ENCODE peak calls at places on chromosomes 1 and 21, in ten cellular contexts. W is neural progenitor cell; E is cardiac muscle cell; M is prostate gland; P is AG04449; S is AG04450; T is A549; F is CD8-positive, alpha-beta T cell; G is mucosa of descending colon; D is kidney epithelial cell. Z is an unnamed sample.

GRCh38 chr1:163307479-163308171 is 14.1 kb upstream of the NUF2 start:
- DNase-seq in P (peak), G (no peak), S (peak), F (no peak), T (no peak), M (no peak), D (peak), W (no peak), E (no peak), Z (no peak)

GRCh38 chr1:240033406-240033805 is 58.3 kb upstream of the FMN2 start:
- DNase-seq in M (no peak), T (no peak), S (no peak), D (no peak), G (no peak), F (no peak), P (no peak), E (no peak), W (no peak), Z (no peak)

GRCh38 chr1:114353233-114353632 is 157.8 kb downstream of the TRIM33 start:
- DNase-seq in F (no peak), G (peak), T (no peak), S (peak), P (peak), E (peak), M (peak), D (peak), W (no peak), Z (peak)

GRCh38 chr1:87968259-87968955 is 639.7 kb downstream of the LMO4 start:
- DNase-seq in F (no peak), E (peak), D (peak), W (peak), M (no peak), T (no peak), P (no peak), S (no peak), G (peak), Z (no peak)

GRCh38 chr1:198538579-198539364 is 1.7 kb downstream of the ATP6V1G3 start:
- DNase-seq in G (no peak), S (no peak), M (no peak), F (no peak), T (no peak), W (no peak), P (no peak), E (no peak), D (no peak), Z (no peak)

GRCh38 chr21:36882776-36883175 is 83.7 kb downstream of the HLCS start:
- DNase-seq in G (no peak), S (no peak), W (no peak), D (no peak), M (no peak), T (no peak), P (no peak), F (no peak), E (no peak), Z (no peak)

GRCh38 chr1:151315565-151316235 is 11.5 kb downstream of the PI4KB start:
- DNase-seq in M (no peak), E (no peak), W (no peak), F (no peak), S (no peak), D (no peak), T (no peak), P (no peak), G (no peak), Z (no peak)

GRCh38 chr21:29005696-29006095 is 13.0 kb upstream of the LTN1 start:
- DNase-seq in P (no peak), E (no peak), F (no peak), W (no peak), M (no peak), S (no peak), T (no peak), D (no peak), G (no peak), Z (no peak)

GRCh38 chr1:152870831-152871730 is 7.0 kb upstream of the SMCP start:
- DNase-seq in M (no peak), G (no peak), S (no peak), E (peak), P (no peak), W (peak), D (no peak), T (peak), F (no peak), Z (no peak)

GRCh38 chr1:116483481-116484309 is 87.1 kb downstream of the CD58 start:
- DNase-seq in M (peak), E (peak), W (no peak), F (no peak), P (no peak), G (peak), D (no peak), S (no peak), T (no peak), Z (no peak)

GRCh38 chr1:2074944-2075740 is 24.9 kb downstream of the PRKCZ start:
- DNase-seq in M (no peak), G (no peak), T (no peak), S (no peak), D (no peak), E (no peak), P (no peak), F (no peak), W (no peak), Z (no peak)

GRCh38 chr1:207883104-207883651 is 27.7 kb downstream of the CD34 start:
- DNase-seq in G (no peak), S (no peak), W (no peak), P (no peak), E (no peak), T (no peak), M (no peak), D (no peak), F (no peak), Z (no peak)

GRCh38 chr1:207058252-207058651 is 5.2 kb downstream of the PFKFB2 start:
- DNase-seq in M (no peak), E (no peak), D (no peak), G (no peak), P (no peak), F (no peak), S (no peak), W (no peak), T (no peak), Z (no peak)

GRCh38 chr1:183040600-183040999 is 17.4 kb downstream of the LAMC1 start:
- DNase-seq in G (no peak), E (no peak), P (no peak), W (no peak), T (no peak), M (no peak), F (no peak), D (no peak), S (no peak), Z (no peak)

GRCh38 chr1:25731626-25732370 is 68.2 kb upstream of the SELENON start:
- DNase-seq in E (no peak), D (no peak), W (no peak), G (no peak), F (no peak), S (no peak), T (no peak), M (no peak), P (no peak), Z (no peak)

GRCh38 chr21:43921979-43922945 is 57.2 kb downstream of the AGPAT3 start:
- DNase-seq in E (no peak), F (peak), G (no peak), P (no peak), M (no peak), T (no peak), D (peak), S (no peak), W (no peak), Z (no peak)

GRCh38 chr1:7596126-7596755 is 174.9 kb upstream of the VAMP3 start:
- DNase-seq in T (no peak), M (no peak), F (no peak), S (no peak), P (no peak), G (no peak), W (no peak), D (no peak), E (no peak), Z (no peak)

GRCh38 chr1:8598060-8598724 is 219.2 kb downstream of the RERE start:
- DNase-seq in P (no peak), F (no peak), E (peak), W (peak), S (no peak), D (no peak), M (peak), G (no peak), T (no peak), Z (no peak)

GRCh38 chr1:230399321-230400006 is 26.7 kb downstream of the PGBD5 start:
- DNase-seq in E (no peak), D (no peak), P (no peak), S (peak), T (no peak), M (no peak), W (no peak), F (no peak), G (no peak), Z (no peak)

GRCh38 chr1:229757226-229757625 is 131.2 kb downstream of the URB2 start:
- DNase-seq in W (no peak), F (no peak), T (no peak), G (no peak), D (no peak), P (no peak), E (no peak), M (no peak), S (no peak), Z (no peak)

GRCh38 chr21:29025328-29025713 is 853 bp downstream of the USP16 start:
- DNase-seq in F (no peak), S (no peak), D (no peak), E (peak), P (no peak), G (no peak), T (no peak), M (no peak), W (peak), Z (no peak)

GRCh38 chr21:29716753-29717152 is 223.0 kb downstream of the GRIK1 start:
- DNase-seq in S (no peak), D (no peak), W (no peak), T (no peak), F (no peak), M (no peak), G (no peak), P (no peak), E (no peak), Z (no peak)

GRCh38 chr1:92065042-92065441 is 10.2 kb downstream of the SETSIP start:
- DNase-seq in W (no peak), M (no peak), E (no peak), D (no peak), S (no peak), T (no peak), F (no peak), P (no peak), G (no peak), Z (no peak)

GRCh38 chr1:119968068-119968492 is 71.8 kb upstream of the ADAM30 start:
- DNase-seq in F (peak), G (peak), M (no peak), E (peak), D (peak), T (peak), S (no peak), W (peak), P (no peak), Z (peak)

GRCh38 chr1:71521655-71522264 is 440.9 kb upstream of the ZRANB2 start:
- DNase-seq in D (no peak), E (peak), S (peak), W (peak), M (peak), P (peak), F (no peak), G (peak), T (no peak), Z (no peak)

GRCh38 chr1:15326691-15327530 is 79.9 kb downstream of the FHAD1 start:
- DNase-seq in D (no peak), P (peak), T (no peak), M (no peak), W (peak), G (no peak), F (no peak), S (no peak), E (no peak), Z (no peak)

DNA sequence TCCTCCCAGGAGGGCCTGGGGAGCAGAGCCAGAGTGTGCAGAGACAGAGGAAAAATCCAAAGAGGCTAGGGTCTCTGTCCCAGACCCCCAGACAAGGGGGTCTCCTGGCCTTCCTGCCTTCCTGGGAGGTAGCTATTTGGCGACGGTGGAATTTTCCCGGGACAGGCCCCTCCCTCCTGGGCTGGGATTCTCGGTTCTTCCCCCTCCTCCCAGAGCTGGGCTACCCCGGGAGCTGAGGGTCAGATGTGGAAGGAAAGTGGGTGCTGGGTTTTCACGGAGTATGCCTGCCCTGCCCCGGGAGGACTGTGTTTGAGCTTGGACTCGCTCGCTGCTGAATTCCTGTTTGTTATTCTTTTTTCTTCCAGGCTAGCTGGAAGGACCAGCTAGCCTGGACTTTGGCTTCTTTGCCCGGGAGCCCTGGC is 770 bp downstream of the AMPD2 start:
- DNase-seq in E (peak), W (peak), G (peak), F (no peak), T (peak), P (no peak), D (no peak), S (no peak), M (no peak), Z (no peak)
- H3K4me3 ChIP-seq in E (peak), W (peak), G (peak), F (peak), T (peak), P (peak), D (peak), S (peak), M (peak), Z (peak)

GRCh38 chr21:31476551-31477120 is 132.6 kb upstream of the TIAM1 start:
- DNase-seq in F (no peak), P (no peak), D (no peak), W (no peak), M (no peak), T (peak), G (no peak), S (no peak), E (no peak), Z (no peak)
- TF ChIP-seq CTCF in F (no peak), P (no peak), D (peak), W (no peak), M (no peak), T (no peak), G (no peak), S (no peak), E (peak), Z (no peak)

DNA sequence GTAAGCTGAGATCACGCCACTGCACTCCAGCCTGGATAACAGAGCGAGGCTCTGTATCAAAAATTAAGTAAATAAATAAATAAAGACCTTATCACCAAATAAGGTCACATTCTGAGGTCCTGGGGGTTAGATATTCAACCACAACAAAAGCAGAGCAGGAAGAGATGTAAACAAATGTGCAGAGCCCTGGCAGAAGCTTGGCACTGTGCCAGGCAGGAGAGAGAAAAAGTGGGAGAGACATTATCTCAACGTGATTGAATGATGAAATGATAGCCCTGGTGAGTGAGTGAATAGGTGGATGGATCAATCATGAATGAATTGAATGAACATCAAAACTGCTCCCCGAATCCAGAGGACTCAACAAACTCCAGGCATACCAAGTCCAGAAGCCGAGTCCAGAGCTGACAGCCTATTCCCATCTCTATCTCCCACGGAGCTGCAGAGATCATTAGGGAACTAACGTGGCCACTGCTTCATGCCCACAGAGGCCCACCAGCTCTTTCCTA is 150.7 kb downstream of the TOMM20 start:
- DNase-seq in F (no peak), D (no peak), P (no peak), E (no peak), M (no peak), T (no peak), S (no peak), W (no peak), G (no peak), Z (no peak)
- H3K4me3 ChIP-seq in F (no peak), D (no peak), P (no peak), E (no peak), M (no peak), T (no peak), S (no peak), W (no peak), G (no peak), Z (no peak)

DNA sequence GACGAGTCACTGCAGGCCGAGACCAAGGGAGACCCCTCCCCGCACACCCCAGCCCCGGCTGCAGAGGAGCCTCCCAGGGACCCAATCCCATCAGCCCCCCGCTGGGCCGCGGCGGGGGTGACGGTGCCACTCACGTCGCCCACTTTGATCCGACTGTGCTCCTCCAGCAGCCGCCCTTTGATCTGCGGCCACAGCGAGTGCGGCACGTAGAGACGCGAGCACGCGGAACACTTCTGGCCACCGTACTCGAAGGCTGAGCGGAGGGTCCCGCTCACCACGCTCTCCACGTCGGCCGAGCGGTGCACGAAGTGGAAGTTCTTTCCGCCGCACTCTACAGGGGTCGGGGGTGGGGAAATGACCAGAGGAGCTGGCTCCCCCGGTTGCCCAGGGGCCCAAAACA is 17.8 kb upstream of the TAS1R2 start:
- DNase-seq in M (no peak), E (no peak), P (no peak), T (no peak), G (no peak), F (no peak), D (no peak), W (no peak), S (no peak), Z (no peak)
- TF ChIP-seq CTCF in M (no peak), E (no peak), P (no peak), T (no peak), G (no peak), F (no peak), D (no peak), W (no peak), S (no peak), Z (no peak)

GRCh38 chr1:201661823-201662213 is 122.9 kb downstream of the NAV1 start:
- DNase-seq in G (no peak), D (no peak), W (no peak), S (no peak), F (no peak), P (no peak), M (no peak), E (no peak), T (no peak), Z (no peak)

GRCh38 chr1:201660931-201661822 is 122.2 kb downstream of the NAV1 start:
- DNase-seq in G (no peak), E (peak), P (no peak), M (no peak), D (no peak), T (no peak), W (no peak), F (no peak), S (no peak), Z (no peak)

GRCh38 chr1:201663777-201664176 is 124.8 kb downstream of the NAV1 start:
- DNase-seq in P (no peak), W (no peak), F (no peak), D (no peak), E (no peak), S (no peak), T (no peak), M (no peak), G (no peak), Z (no peak)

GRCh38 chr1:201665036-201665435 is 126.1 kb downstream of the NAV1 start:
- DNase-seq in S (no peak), E (no peak), G (no peak), D (no peak), F (no peak), T (no peak), P (no peak), W (no peak), M (no peak), Z (no peak)

GRCh38 chr1:201662646-201663045 is 123.7 kb downstream of the NAV1 start:
- DNase-seq in W (peak), S (no peak), D (no peak), M (no peak), F (no peak), G (no peak), E (no peak), P (no peak), T (no peak), Z (no peak)
- H3K4me3 ChIP-seq in W (no peak), S (no peak), D (no peak), M (no peak), F (no peak), G (no peak), E (no peak), P (no peak), T (no peak), Z (no peak)

GRCh38 chr1:212558665-212559480 is 49.7 kb upstream of the ATF3 start:
- DNase-seq in D (peak), E (peak), F (peak), T (peak), G (peak), W (peak), S (peak), M (peak), P (peak), Z (peak)
- TF ChIP-seq CTCF in D (no peak), E (no peak), F (no peak), T (no peak), G (no peak), W (no peak), S (no peak), M (no peak), P (no peak), Z (no peak)

DNA sequence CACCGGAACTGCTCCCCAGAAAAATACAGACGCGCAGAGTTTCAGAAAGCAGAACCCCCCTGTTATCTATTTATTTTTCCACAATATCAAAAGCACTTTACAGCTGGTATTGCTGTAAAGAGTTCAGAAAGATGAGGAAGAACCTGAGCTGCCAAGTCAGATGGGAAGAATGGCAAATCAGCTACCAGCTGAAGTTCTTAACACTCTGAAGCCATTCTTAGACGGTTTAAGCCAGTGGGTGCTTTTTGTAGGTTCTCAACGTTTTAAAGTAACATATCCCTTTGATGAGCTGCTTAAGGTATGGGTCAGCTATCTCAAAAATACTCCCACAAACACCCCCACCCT is 703 bp upstream of the AKIRIN1 start:
- DNase-seq in G (no peak), M (no peak), E (peak), W (no peak), F (no peak), P (no peak), S (no peak), T (no peak), D (no peak), Z (no peak)
- H3K4me3 ChIP-seq in G (no peak), M (peak), E (peak), W (peak), F (peak), P (peak), S (peak), T (peak), D (peak), Z (peak)

DNA sequence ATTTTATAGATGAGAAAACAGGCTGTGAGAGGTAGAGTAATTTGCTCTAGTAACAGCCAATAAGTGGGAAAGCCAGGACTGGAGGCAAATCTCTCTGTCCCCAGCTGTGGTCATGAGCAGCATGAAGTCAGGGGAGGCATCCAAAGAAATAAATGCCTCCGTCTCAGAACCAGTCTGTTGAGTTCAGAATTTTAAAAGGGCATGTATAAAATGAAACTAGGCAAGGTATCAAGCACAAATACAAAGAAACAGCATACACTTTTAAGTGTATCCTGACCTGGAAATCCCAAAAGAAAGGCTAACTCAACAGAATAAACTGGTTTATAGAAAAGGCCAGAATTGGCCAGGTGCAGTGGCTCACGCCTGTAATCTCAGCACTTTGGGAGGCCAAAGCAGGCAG is 120.0 kb upstream of the B3GALT2 start:
- DNase-seq in E (no peak), D (no peak), S (no peak), G (no peak), W (no peak), T (no peak), P (no peak), M (peak), F (no peak), Z (no peak)
- TF ChIP-seq CTCF in E (no peak), D (no peak), S (no peak), G (no peak), W (no peak), T (no peak), P (no peak), M (no peak), F (no peak), Z (no peak)

GRCh38 chr1:32991819-32992488 is 27.3 kb upstream of the RNF19B start:
- DNase-seq in T (no peak), G (no peak), E (no peak), F (no peak), W (no peak), M (no peak), S (no peak), D (no peak), P (no peak), Z (no peak)

GRCh38 chr1:32988665-32989064 is 24.1 kb upstream of the RNF19B start:
- DNase-seq in F (no peak), D (no peak), W (no peak), S (peak), T (no peak), E (no peak), G (no peak), P (no peak), M (no peak), Z (no peak)

GRCh38 chr1:32990887-32991286 is 26.3 kb upstream of the RNF19B start:
- DNase-seq in P (no peak), E (no peak), D (no peak), G (no peak), F (no peak), S (no peak), T (no peak), W (no peak), M (no peak), Z (no peak)

GRCh38 chr1:32991386-32991785 is 26.8 kb upstream of the RNF19B start:
- DNase-seq in M (no peak), P (no peak), D (no peak), E (no peak), G (no peak), W (no peak), F (no peak), S (no peak), T (peak), Z (no peak)

GRCh38 chr1:32989160-32989894 is 24.7 kb upstream of the RNF19B start:
- DNase-seq in D (peak), T (no peak), P (peak), M (peak), F (no peak), G (no peak), W (no peak), S (peak), E (peak), Z (no peak)
- H3K4me3 ChIP-seq in D (no peak), T (no peak), P (peak), M (no peak), F (no peak), G (no peak), W (no peak), S (peak), E (no peak), Z (no peak)

Z was measured in GM12864.